ENCODE peak calls at places on chromosomes 6 and 20, in four cellular contexts. One of them, this sample, is unnamed.

GRCh38 chr6:57068066-57068465 is 21.6 kb downstream of the KIAA1586 start:
- DNase-seq in Peyer's patch: no peak
- DNase-seq in GM23338: no peak
- DNase-seq in upper lobe of right lung: no peak
- DNase-seq in this sample: no peak

GRCh38 chr20:45039470-45039811 is 61.5 kb downstream of the KCNS1 start:
- DNase-seq in Peyer's patch: no peak
- DNase-seq in GM23338: no peak
- DNase-seq in upper lobe of right lung: no peak
- DNase-seq in this sample: no peak

GRCh38 chr6:127641905-127642304 is 64.9 kb downstream of the C6orf58 start:
- DNase-seq in Peyer's patch: no peak
- DNase-seq in GM23338: peak
- DNase-seq in upper lobe of right lung: no peak
- DNase-seq in this sample: no peak

GRCh38 chr20:51211191-51211590 is 188.3 kb upstream of the KCNG1 start:
- DNase-seq in Peyer's patch: no peak
- DNase-seq in GM23338: no peak
- DNase-seq in upper lobe of right lung: no peak
- DNase-seq in this sample: no peak

GRCh38 chr6:116556065-116556464 is 2.5 kb downstream of the CALHM4 start:
- DNase-seq in Peyer's patch: no peak
- DNase-seq in GM23338: no peak
- DNase-seq in upper lobe of right lung: no peak
- DNase-seq in this sample: no peak

GRCh38 chr6:142855877-142856606 is 88.9 kb downstream of the HIVEP2 start:
- DNase-seq in Peyer's patch: no peak
- DNase-seq in GM23338: no peak
- DNase-seq in upper lobe of right lung: no peak
- DNase-seq in this sample: no peak

GRCh38 chr6:75204222-75204958 is 1.5 kb downstream of the COL12A1 start:
- DNase-seq in Peyer's patch: peak
- DNase-seq in GM23338: peak
- DNase-seq in upper lobe of right lung: peak
- DNase-seq in this sample: peak

GRCh38 chr20:52305029-52305645 is 113.6 kb upstream of the ZFP64 start:
- DNase-seq in Peyer's patch: no peak
- DNase-seq in GM23338: no peak
- DNase-seq in upper lobe of right lung: no peak
- DNase-seq in this sample: no peak

GRCh38 chr6:137316626-137317025 is 97.4 kb upstream of the IFNGR1 start:
- DNase-seq in Peyer's patch: no peak
- DNase-seq in GM23338: no peak
- DNase-seq in upper lobe of right lung: no peak
- DNase-seq in this sample: no peak

GRCh38 chr6:113412589-113413367 is 444.4 kb upstream of the MARCKS start:
- DNase-seq in Peyer's patch: no peak
- DNase-seq in GM23338: no peak
- DNase-seq in upper lobe of right lung: no peak
- DNase-seq in this sample: no peak

GRCh38 chr6:158149641-158150040 is 18.4 kb downstream of the SERAC1 start:
- DNase-seq in Peyer's patch: no peak
- DNase-seq in GM23338: no peak
- DNase-seq in upper lobe of right lung: no peak
- DNase-seq in this sample: no peak

GRCh38 chr6:51005779-51006178 is 187.1 kb downstream of the TFAP2B start:
- DNase-seq in Peyer's patch: no peak
- DNase-seq in GM23338: no peak
- DNase-seq in upper lobe of right lung: no peak
- DNase-seq in this sample: no peak

GRCh38 chr6:109308018-109308492 is 74.2 kb downstream of the CD164 start:
- DNase-seq in Peyer's patch: peak
- DNase-seq in GM23338: no peak
- DNase-seq in upper lobe of right lung: no peak
- DNase-seq in this sample: no peak

GRCh38 chr20:10297684-10298240 is 79.1 kb downstream of the SNAP25 start:
- DNase-seq in Peyer's patch: no peak
- DNase-seq in GM23338: no peak
- DNase-seq in upper lobe of right lung: no peak
- DNase-seq in this sample: no peak

GRCh38 chr6:38261626-38262025 is 378.1 kb downstream of the BTBD9 start:
- DNase-seq in Peyer's patch: no peak
- DNase-seq in GM23338: no peak
- DNase-seq in upper lobe of right lung: no peak
- DNase-seq in this sample: no peak

GRCh38 chr6:138161434-138162103 is at the start of gene ARFGEF3:
- DNase-seq in Peyer's patch: peak
- DNase-seq in GM23338: peak
- DNase-seq in upper lobe of right lung: peak
- DNase-seq in this sample: peak

GRCh38 chr6:121285041-121285440 is 49.2 kb downstream of the TBC1D32 start:
- DNase-seq in Peyer's patch: peak
- DNase-seq in GM23338: no peak
- DNase-seq in upper lobe of right lung: no peak
- DNase-seq in this sample: no peak

GRCh38 chr20:316316-317068 is 8.9 kb upstream of the SOX12 start:
- DNase-seq in Peyer's patch: no peak
- DNase-seq in GM23338: no peak
- DNase-seq in upper lobe of right lung: no peak
- DNase-seq in this sample: no peak

GRCh38 chr6:31128093-31128676 is 7.9 kb upstream of the CDSN start:
- DNase-seq in Peyer's patch: peak
- DNase-seq in GM23338: peak
- DNase-seq in upper lobe of right lung: no peak
- DNase-seq in this sample: no peak

GRCh38 chr20:50146732-50147662 is 6.5 kb downstream of the PEDS1 start:
- DNase-seq in Peyer's patch: peak
- DNase-seq in GM23338: peak
- DNase-seq in upper lobe of right lung: peak
- DNase-seq in this sample: peak

GRCh38 chr6:17705778-17706579 is 746 bp downstream of the NUP153 start:
- DNase-seq in Peyer's patch: peak
- DNase-seq in GM23338: peak
- DNase-seq in upper lobe of right lung: peak
- DNase-seq in this sample: peak

GRCh38 chr20:56634735-56635422 is 5.8 kb downstream of the TFAP2C start:
- DNase-seq in Peyer's patch: no peak
- DNase-seq in GM23338: peak
- DNase-seq in upper lobe of right lung: no peak
- DNase-seq in this sample: no peak
- H3K27ac ChIP-seq in Peyer's patch: no peak
- H3K27ac ChIP-seq in GM23338: peak
- H3K27ac ChIP-seq in upper lobe of right lung: no peak
- H3K27ac ChIP-seq in this sample: peak

DNA sequence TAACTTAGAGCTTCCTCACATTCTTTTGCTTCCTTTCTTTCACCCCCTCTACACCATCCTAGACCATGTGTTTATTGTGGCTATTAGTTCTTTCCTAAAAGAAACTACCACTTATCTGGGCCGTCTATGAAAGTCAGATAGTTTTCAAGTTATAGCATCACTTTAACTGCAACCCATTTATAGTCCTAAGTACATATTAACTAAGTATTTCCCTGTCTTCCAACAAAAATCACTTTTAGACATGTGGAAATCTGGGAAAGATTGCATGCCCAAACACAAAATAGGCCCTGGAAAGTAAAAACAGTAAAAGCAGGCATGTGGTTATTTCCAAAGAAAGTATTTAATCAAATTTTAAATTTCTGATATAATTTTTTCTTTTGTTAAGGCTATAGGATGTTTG is 5.5 kb downstream of the MYLIP start:
- DNase-seq in Peyer's patch: no peak
- DNase-seq in GM23338: no peak
- DNase-seq in upper lobe of right lung: no peak
- DNase-seq in this sample: no peak
- H3K4me3 ChIP-seq in Peyer's patch: no peak
- H3K4me3 ChIP-seq in GM23338: no peak
- H3K4me3 ChIP-seq in upper lobe of right lung: no peak
- H3K4me3 ChIP-seq in this sample: no peak

DNA sequence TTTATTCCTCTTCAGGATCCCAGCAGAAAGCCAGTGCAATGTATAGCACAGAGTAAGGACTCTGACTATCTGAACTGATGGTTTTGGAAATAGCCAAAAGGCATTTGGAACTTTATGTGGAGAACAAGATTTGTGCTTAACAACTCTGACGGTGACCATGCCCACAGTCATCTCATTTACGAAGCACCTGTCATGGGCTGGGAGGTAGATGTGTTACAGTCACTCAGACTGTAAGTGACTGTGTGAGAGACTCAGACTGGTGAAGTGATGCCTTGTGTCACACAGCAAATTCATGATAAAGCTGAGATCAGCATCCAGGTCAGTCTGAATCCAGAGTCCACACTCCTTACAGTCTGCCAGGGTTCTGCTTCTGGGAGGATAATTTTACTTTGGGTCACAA is 23.9 kb upstream of the FAM83C start:
- DNase-seq in Peyer's patch: no peak
- DNase-seq in GM23338: no peak
- DNase-seq in upper lobe of right lung: no peak
- DNase-seq in this sample: no peak
- H3K27ac ChIP-seq in Peyer's patch: no peak
- H3K27ac ChIP-seq in GM23338: no peak
- H3K27ac ChIP-seq in upper lobe of right lung: no peak
- H3K27ac ChIP-seq in this sample: peak

GRCh38 chr6:36340341-36340670 is 3.6 kb upstream of the BNIP5 start:
- DNase-seq in Peyer's patch: no peak
- DNase-seq in GM23338: no peak
- DNase-seq in upper lobe of right lung: no peak
- DNase-seq in this sample: no peak
- H3K4me3 ChIP-seq in Peyer's patch: no peak
- H3K4me3 ChIP-seq in GM23338: peak
- H3K4me3 ChIP-seq in upper lobe of right lung: peak
- H3K4me3 ChIP-seq in this sample: no peak